ENCODE peak calls at places on chromosomes 5 and 9, in four cellular contexts. E is LHCN-M2, P is DMS153, Y is NB4. L is an unnamed sample.

GRCh38 chr5:654071-654778 is 38.9 kb downstream of the TPPP start:
- DNase-seq in E (no peak), P (no peak), Y (no peak), L (no peak)

GRCh38 chr9:81116340-81117207 is 572.8 kb downstream of the TLE1 start:
- DNase-seq in E (no peak), P (peak), Y (peak), L (no peak)

GRCh38 chr9:106816524-106816923 is 46.4 kb upstream of the ZNF462 start:
- DNase-seq in E (no peak), P (no peak), Y (no peak), L (no peak)

GRCh38 chr9:114350636-114351396 is 21.1 kb downstream of the ORM2 start:
- DNase-seq in E (no peak), P (no peak), Y (no peak), L (no peak)

GRCh38 chr9:32378496-32378895 is 5.9 kb upstream of the ACO1 start:
- DNase-seq in E (peak), P (peak), Y (peak), L (no peak)

GRCh38 chr5:157748740-157749461 is 5.4 kb downstream of the LSM11 start:
- DNase-seq in E (peak), P (no peak), Y (no peak), L (no peak)

GRCh38 chr5:42779083-42779482 is 22.5 kb downstream of the CCDC152 start:
- DNase-seq in E (no peak), P (no peak), Y (no peak), L (no peak)

GRCh38 chr5:80516826-80517225 is 28.9 kb downstream of the FAM151B start:
- DNase-seq in E (peak), P (no peak), Y (no peak), L (no peak)

GRCh38 chr5:87121315-87122170 is 146.1 kb upstream of the RASA1 start:
- DNase-seq in E (peak), P (no peak), Y (peak), L (no peak)

GRCh38 chr9:129412814-129413536 is 207.9 kb downstream of the C9orf50 start:
- DNase-seq in E (peak), P (peak), Y (peak), L (peak)

GRCh38 chr5:132073231-132074013 is at the start of gene CSF2:
- DNase-seq in E (no peak), P (no peak), Y (peak), L (no peak)

GRCh38 chr5:36202521-36202961 is 39.2 kb downstream of the NADK2 start:
- DNase-seq in E (peak), P (no peak), Y (no peak), L (no peak)

GRCh38 chr9:100499460-100499859 is 26.5 kb downstream of the TMEFF1 start:
- DNase-seq in E (no peak), P (no peak), Y (no peak), L (no peak)

GRCh38 chr5:6634788-6635430 is 1.7 kb downstream of the SRD5A1 start:
- DNase-seq in E (no peak), P (no peak), Y (no peak), L (no peak)

GRCh38 chr9:40913928-40914673 is 214.4 kb downstream of the FOXD4L6 start:
- DNase-seq in E (no peak), P (no peak), Y (no peak), L (no peak)

GRCh38 chr5:135085133-135085935 is 51.3 kb upstream of the PITX1 start:
- DNase-seq in E (no peak), P (no peak), Y (no peak), L (no peak)

GRCh38 chr5:127702913-127703575 is at the start of gene CCDC192:
- DNase-seq in E (no peak), P (no peak), Y (no peak), L (no peak)

GRCh38 chr5:68538886-68539420 is 323.4 kb downstream of the PIK3R1 start:
- DNase-seq in E (no peak), P (no peak), Y (no peak), L (no peak)

GRCh38 chr5:111120911-111121310 is 28.8 kb downstream of the WDR36 start:
- DNase-seq in E (no peak), P (no peak), Y (no peak), L (no peak)